ENCODE peak calls at places on chromosomes 13 and 19, in six cellular contexts. Z is endothelial cell of umbilical vein, J is A549, V is HepG2, T is K562, B is GM12878. E is an unnamed sample.

GRCh38 chr19:18855647-18856384 is 24.1 kb downstream of the UPF1 start:
- DNase-seq in Z (no peak), B (no peak), V (no peak), T (no peak), J (no peak), E (no peak)

GRCh38 chr13:67150608-67151007 is 79.5 kb downstream of the PCDH9 start:
- DNase-seq in Z (no peak), T (no peak), V (no peak), J (no peak), B (no peak), E (no peak)

GRCh38 chr19:50780753-50781480 is 9.3 kb upstream of the ACP4 start:
- DNase-seq in V (no peak), Z (no peak), B (no peak), T (no peak), J (no peak), E (peak; percentile 78)

GRCh38 chr13:60699636-60700035 is 302.6 kb downstream of the TDRD3 start:
- DNase-seq in B (no peak), T (no peak), J (no peak), Z (no peak), V (no peak), E (no peak)

GRCh38 chr13:77306458-77306857 is 20.4 kb downstream of the MYCBP2 start:
- DNase-seq in B (no peak), V (no peak), T (no peak), Z (peak; percentile 48), J (no peak), E (no peak)

GRCh38 chr13:111980146-111980929 is 86.6 kb upstream of the SOX1 start:
- DNase-seq in T (no peak), J (no peak), B (no peak), Z (no peak), V (no peak), E (no peak)

GRCh38 chr13:93224545-93224944 is 2.1 kb upstream of the GPC6 start:
- DNase-seq in B (no peak), J (no peak), Z (no peak), V (peak; percentile 99), T (no peak), E (no peak)

GRCh38 chr19:13984186-13984585 is 21.9 kb downstream of the RFX1 start:
- DNase-seq in T (no peak), B (no peak), V (no peak), Z (no peak), J (no peak), E (no peak)

GRCh38 chr19:7393459-7393858 is 44.7 kb downstream of the ARHGEF18 start:
- DNase-seq in T (no peak), J (no peak), B (no peak), Z (no peak), V (no peak), E (no peak)

GRCh38 chr13:113776231-113777125 is 17.5 kb downstream of the TMEM255B start:
- DNase-seq in B (no peak), J (no peak), Z (no peak), V (no peak), T (no peak), E (no peak)

GRCh38 chr13:68439821-68440220 is 1209.7 kb upstream of the PCDH9 start:
- DNase-seq in Z (peak; percentile 60), T (no peak), B (no peak), V (no peak), J (no peak), E (peak; percentile 5)

GRCh38 chr19:47133021-47133471 is 2.4 kb downstream of the SAE1 start:
- DNase-seq in J (no peak), T (no peak), B (no peak), Z (no peak), V (no peak), E (no peak)

GRCh38 chr19:37484406-37485115 is 15.4 kb downstream of the ZNF570 start:
- DNase-seq in Z (no peak), V (no peak), B (no peak), T (no peak), J (no peak), E (no peak)

GRCh38 chr19:17346109-17346671 is 8.8 kb downstream of the GTPBP3 start:
- DNase-seq in V (peak; percentile 39), T (peak; percentile 89), Z (peak; percentile 62), J (peak; percentile 58), B (peak; percentile 42), E (peak; percentile 70)

GRCh38 chr19:11247391-11247790 is 8.0 kb downstream of the ANGPTL8 start:
- DNase-seq in T (no peak), B (no peak), Z (no peak), J (no peak), V (no peak), E (no peak)

GRCh38 chr13:24727731-24728601 is 36.0 kb upstream of the RNF17 start:
- DNase-seq in V (peak; percentile 76), T (peak; percentile 54), Z (peak; percentile 71), B (peak; percentile 43), J (peak; percentile 76), E (peak; percentile 85)

GRCh38 chr19:4910594-4911273 is 1.4 kb downstream of the UHRF1 start:
- DNase-seq in B (no peak), Z (peak; percentile 40), V (no peak), J (no peak), T (no peak), E (peak; percentile 82)

GRCh38 chr19:8085606-8086464 is 33.3 kb downstream of the CCL25 start:
- DNase-seq in J (peak; percentile 66), Z (no peak), V (peak; percentile 84), T (peak; percentile 91), B (no peak), E (peak; percentile 94)

GRCh38 chr13:36344886-36345437 is 1.2 kb downstream of the SPART start:
- DNase-seq in Z (no peak), V (no peak), B (no peak), T (no peak), J (no peak), E (peak; percentile 67)

GRCh38 chr13:91493442-91493841 is 95.0 kb downstream of the GPC5 start:
- DNase-seq in Z (no peak), J (no peak), T (no peak), B (no peak), V (no peak), E (no peak)

GRCh38 chr13:109088101-109088500 is 458.7 kb downstream of the MYO16 start:
- DNase-seq in J (no peak), T (no peak), V (no peak), B (no peak), Z (no peak), E (no peak)

GRCh38 chr19:49111218-49111998 is 2.8 kb upstream of the LIN7B start:
- DNase-seq in Z (no peak), J (no peak), T (no peak), B (no peak), V (no peak), E (no peak)

GRCh38 chr13:99694251-99694650 is 193.0 kb downstream of the TM9SF2 start:
- DNase-seq in J (no peak), V (no peak), B (no peak), T (no peak), Z (no peak), E (no peak)

DNA sequence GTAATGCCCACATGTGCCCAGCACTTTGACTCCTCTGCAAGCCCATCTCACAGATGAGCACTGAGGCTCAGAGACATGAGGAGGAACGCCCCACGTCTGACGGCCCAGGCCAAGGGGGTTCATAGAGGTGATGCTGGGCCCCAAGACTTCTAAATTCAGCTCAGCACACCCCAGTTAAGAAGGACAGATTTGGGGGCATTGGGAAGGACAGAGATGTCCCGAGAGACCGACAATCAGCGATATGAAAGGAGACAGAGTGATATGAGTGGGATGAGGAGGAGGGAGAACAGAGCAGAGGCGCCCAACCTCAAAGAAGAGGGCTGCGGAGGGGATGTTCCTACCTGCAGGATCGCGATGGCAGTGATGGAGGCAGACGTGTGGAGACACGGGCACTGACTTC is at the start of gene CNFN:
- DNase-seq in B (no peak), Z (no peak), V (no peak), J (no peak), T (no peak), E (no peak)
- H3K4me3 ChIP-seq in B (no peak within 1 kb of the TSS), Z (no peak within 1 kb of the TSS), V (no peak within 1 kb of the TSS), J (no peak within 1 kb of the TSS), T (no peak within 1 kb of the TSS), E (no peak within 1 kb of the TSS)

GRCh38 chr13:75331792-75332349 is 150.1 kb downstream of the TBC1D4 start:
- DNase-seq in T (no peak), V (no peak), Z (no peak), J (no peak), B (no peak), E (no peak)
- TF ChIP-seq MYC in T (no peak), V (no peak), Z (no peak), J (no peak), B (no peak), E (no peak)

GRCh38 chr13:79655509-79655908 is 174.6 kb downstream of the NDFIP2 start:
- DNase-seq in Z (no peak), B (no peak), V (no peak), J (no peak), T (no peak), E (no peak)
- H3K4me3 ChIP-seq in Z (no peak overlapping the region), B (no peak overlapping the region), V (no peak overlapping the region), J (no peak overlapping the region), T (no peak overlapping the region), E (no peak overlapping the region)

GRCh38 chr19:888615-889385 is 4.2 kb downstream of the MED16 start:
- DNase-seq in Z (no peak), T (peak; percentile 65), J (no peak), V (no peak), B (no peak), E (no peak)
- TF ChIP-seq MYC in Z (no peak), T (no peak), J (no peak), V (no peak), B (no peak), E (no peak)

GRCh38 chr19:3537101-3537437 is 1.9 kb upstream of the TEKTIP1 start:
- DNase-seq in T (no peak), V (no peak), Z (no peak), B (no peak), J (no peak), E (no peak)
- H3K4me3 ChIP-seq in T (no peak overlapping the region), V (no peak overlapping the region), Z (no peak overlapping the region), B (no peak overlapping the region), J (no peak overlapping the region), E (no peak overlapping the region)